ENCODE peak calls at places on chromosomes 6 and 20, in eight cellular contexts. W, J, U, N, S, Y, O and L are unnamed samples.

GRCh38 chr20:58328836-58329235 is 19.3 kb downstream of the RAB22A start:
- DNase-seq in W (no peak), J (no peak), U (no peak), N (no peak), S (no peak), Y (no peak), O (no peak), L (no peak)

GRCh38 chr6:20135677-20136268 is 76.5 kb downstream of the MBOAT1 start:
- DNase-seq in W (no peak), J (no peak), U (peak), N (no peak), S (no peak), Y (no peak), O (no peak), L (no peak)

GRCh38 chr6:52551483-52552277 is 25.2 kb downstream of the TRAM2 start:
- DNase-seq in W (no peak), J (peak), U (peak), N (peak), S (peak), Y (no peak), O (peak), L (no peak)

GRCh38 chr20:60054716-60055371 is 96.6 kb downstream of the CDH26 start:
- DNase-seq in W (no peak), J (no peak), U (no peak), N (no peak), S (no peak), Y (no peak), O (no peak), L (no peak)

GRCh38 chr20:35093245-35093884 is 758 bp upstream of the TRPC4AP start:
- DNase-seq in W (no peak), J (peak), U (peak), N (no peak), S (no peak), Y (no peak), O (no peak), L (peak)

GRCh38 chr6:90403489-90404381 is 107.1 kb upstream of the BACH2 start:
- DNase-seq in W (no peak), J (peak), U (peak), N (no peak), S (no peak), Y (no peak), O (peak), L (peak)

GRCh38 chr20:17494201-17494600 is 37.0 kb downstream of the BFSP1 start:
- DNase-seq in W (no peak), J (no peak), U (no peak), N (no peak), S (no peak), Y (no peak), O (no peak), L (no peak)

GRCh38 chr6:10381133-10381829 is 33.6 kb downstream of the TFAP2A start:
- DNase-seq in W (no peak), J (no peak), U (no peak), N (no peak), S (no peak), Y (no peak), O (no peak), L (no peak)

GRCh38 chr6:127515794-127516675 is 3.1 kb downstream of the MTCL3 start:
- DNase-seq in W (peak), J (peak), U (peak), N (peak), S (peak), Y (peak), O (no peak), L (no peak)
- TF ChIP-seq CTCF in W (no peak), J (peak), U (no peak), N (no peak), S (no peak), Y (no peak), O (no peak), L (peak)

GRCh38 chr6:160679402-160679769 is 15.3 kb upstream of the LPA start:
- DNase-seq in W (no peak), J (no peak), U (no peak), N (peak), S (no peak), Y (no peak), O (no peak), L (no peak)
- H3K4me3 ChIP-seq in W (no peak), J (no peak), U (peak), N (peak), S (no peak), Y (no peak), O (no peak), L (no peak)

DNA sequence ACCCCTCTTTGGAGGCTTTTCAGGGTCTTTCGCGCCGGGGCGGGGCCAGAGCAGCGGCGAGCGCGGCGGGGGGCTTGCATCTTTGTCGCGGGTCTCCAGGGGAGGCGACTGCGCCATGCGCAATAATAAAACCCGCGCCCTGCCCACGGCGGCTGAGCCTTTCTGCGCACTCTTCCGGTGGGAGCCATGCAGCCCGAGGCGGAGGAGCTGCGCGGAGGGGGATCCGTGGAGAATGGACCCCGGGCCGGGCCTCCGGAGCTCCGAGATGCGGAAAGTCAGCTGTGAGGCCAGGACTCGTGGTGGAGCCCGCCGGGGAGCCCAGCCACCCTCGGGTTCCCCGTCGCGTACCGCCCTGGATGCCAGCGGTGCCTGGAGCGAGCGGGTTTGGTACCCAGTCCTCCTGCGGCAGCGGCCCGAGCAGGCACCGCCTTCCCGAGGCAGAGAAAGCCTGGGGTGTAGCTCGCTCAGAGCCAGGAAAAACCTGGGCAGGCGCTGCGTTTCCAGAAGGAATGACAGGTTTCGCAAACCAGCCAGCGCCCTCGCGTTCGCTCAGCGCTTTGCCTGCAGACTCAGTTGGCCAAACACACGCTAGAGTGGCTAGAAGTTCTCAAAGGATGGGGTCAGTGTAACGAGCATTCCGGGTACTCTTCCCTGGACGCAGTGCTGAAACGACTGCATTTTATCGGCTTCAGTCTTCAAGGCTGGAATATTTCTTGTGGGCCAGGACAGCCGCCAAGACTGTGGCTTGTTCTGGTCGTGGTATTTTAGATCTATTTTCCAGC is 1.3 kb downstream of the AKAP12 start:
- DNase-seq in W (no peak), J (peak), U (peak), N (peak), S (no peak), Y (no peak), O (peak), L (no peak)
- TF ChIP-seq CTCF in W (no peak), J (no peak), U (no peak), N (no peak), S (no peak), Y (no peak), O (peak), L (no peak)

GRCh38 chr6:3868544-3868943 is 19.4 kb downstream of the FAM50B start:
- DNase-seq in W (no peak), J (peak), U (peak), N (no peak), S (no peak), Y (no peak), O (no peak), L (no peak)

GRCh38 chr6:3869632-3870527 is 20.7 kb downstream of the FAM50B start:
- DNase-seq in W (no peak), J (no peak), U (no peak), N (no peak), S (no peak), Y (no peak), O (no peak), L (no peak)

GRCh38 chr6:3869284-3869631 is 20.1 kb downstream of the FAM50B start:
- DNase-seq in W (no peak), J (no peak), U (no peak), N (no peak), S (no peak), Y (no peak), O (no peak), L (no peak)

GRCh38 chr6:3865463-3865862 is 16.3 kb downstream of the FAM50B start:
- DNase-seq in W (no peak), J (no peak), U (no peak), N (no peak), S (no peak), Y (no peak), O (no peak), L (no peak)

GRCh38 chr6:3867616-3868502 is 18.7 kb downstream of the FAM50B start:
- DNase-seq in W (no peak), J (peak), U (peak), N (no peak), S (no peak), Y (no peak), O (no peak), L (no peak)
- H3K4me3 ChIP-seq in W (no peak), J (no peak), U (no peak), N (no peak), S (no peak), Y (no peak), O (no peak), L (no peak)

GRCh38 chr6:116279232-116280160 is at the start of gene TSPYL1:
- DNase-seq in W (peak), J (peak), U (peak), N (peak), S (peak), Y (peak), O (peak), L (peak)
- TF ChIP-seq CTCF in W (peak), J (no peak), U (peak), N (no peak), S (no peak), Y (peak), O (peak), L (no peak)

GRCh38 chr6:56550307-56550706 is 92.4 kb downstream of the DST start:
- DNase-seq in W (no peak), J (peak), U (peak), N (no peak), S (no peak), Y (no peak), O (no peak), L (no peak)
- H3K4me3 ChIP-seq in W (peak), J (no peak), U (no peak), N (no peak), S (no peak), Y (no peak), O (no peak), L (no peak)

GRCh38 chr6:35727935-35728662 is 8.7 kb upstream of the ARMC12 start:
- DNase-seq in W (peak), J (peak), U (peak), N (peak), S (peak), Y (peak), O (peak), L (peak)
- TF ChIP-seq CTCF in W (no peak), J (no peak), U (peak), N (no peak), S (peak), Y (no peak), O (no peak), L (no peak)

GRCh38 chr6:16804007-16804303 is 42.7 kb upstream of the ATXN1 start:
- DNase-seq in W (no peak), J (no peak), U (no peak), N (no peak), S (no peak), Y (no peak), O (no peak), L (no peak)
- H3K4me3 ChIP-seq in W (no peak), J (no peak), U (no peak), N (no peak), S (no peak), Y (no peak), O (no peak), L (no peak)